ENCODE peak calls at places on chromosomes 13 and 19, in five cellular contexts. Y is left lung, X is Caco-2, D is PC-3, P is mucosa of descending colon. V is an unnamed sample.

GRCh38 chr13:27258637-27259377 is 7.4 kb downstream of the RPL21 start:
- DNase-seq in Y (no peak), X (no peak), D (no peak), P (no peak), V (no peak)

GRCh38 chr19:928471-929259 is 2.8 kb downstream of the ARID3A start:
- DNase-seq in Y (no peak), X (no peak), D (no peak), P (no peak), V (no peak)

GRCh38 chr13:47499358-47500150 is 501.5 kb downstream of the SUCLA2 start:
- DNase-seq in Y (no peak), X (no peak), D (peak), P (no peak), V (no peak)

GRCh38 chr13:107271226-107271625 is 703.3 kb upstream of the ARGLU1 start:
- DNase-seq in Y (no peak), X (no peak), D (peak), P (no peak), V (no peak)

GRCh38 chr19:5915782-5916165 is 1.7 kb downstream of the CAPS start:
- DNase-seq in Y (no peak), X (no peak), D (no peak), P (no peak), V (no peak)

GRCh38 chr13:102870677-102871415 is 25.0 kb downstream of the ERCC5 start:
- DNase-seq in Y (peak), X (peak), D (peak), P (no peak), V (no peak)

GRCh38 chr13:66200555-66200954 is 1029.6 kb downstream of the PCDH9 start:
- DNase-seq in Y (no peak), X (no peak), D (no peak), P (no peak), V (no peak)

GRCh38 chr13:107069107-107069776 is 501.3 kb upstream of the ARGLU1 start:
- DNase-seq in Y (no peak), X (peak), D (peak), P (no peak), V (no peak)

GRCh38 chr19:7788178-7788932 is 25.3 kb downstream of the CLEC4M start:
- DNase-seq in Y (no peak), X (no peak), D (no peak), P (no peak), V (no peak)

GRCh38 chr19:29308977-29309520 is 96.1 kb upstream of the UQCRFS1 start:
- DNase-seq in Y (no peak), X (no peak), D (no peak), P (no peak), V (no peak)

GRCh38 chr19:33493401-33494275 is 28.0 kb downstream of the PEPD start:
- DNase-seq in Y (peak), X (no peak), D (no peak), P (no peak), V (no peak)

GRCh38 chr13:77767413-77767812 is 69.9 kb downstream of the SLAIN1 start:
- DNase-seq in Y (no peak), X (no peak), D (no peak), P (no peak), V (no peak)

GRCh38 chr19:31253816-31254551 is 95.3 kb downstream of the TSHZ3 start:
- DNase-seq in Y (no peak), X (no peak), D (peak), P (no peak), V (no peak)

GRCh38 chr13:50248537-50249521 is 233.6 kb downstream of the KCNRG start:
- DNase-seq in Y (no peak), X (no peak), D (no peak), P (no peak), V (no peak)

GRCh38 chr19:43353606-43354304 is at the start of gene CD177:
- DNase-seq in Y (no peak), X (no peak), D (no peak), P (peak), V (no peak)

GRCh38 chr19:1274081-1274851 is 1.1 kb upstream of the FAM174C start:
- DNase-seq in Y (no peak), X (no peak), D (no peak), P (peak), V (no peak)

GRCh38 chr19:43847246-43847645 is 20.1 kb downstream of the ZNF283 start:
- DNase-seq in Y (no peak), X (no peak), D (no peak), P (no peak), V (no peak)

GRCh38 chr13:105847532-105848295 is 687.7 kb downstream of the EFNB2 start:
- DNase-seq in Y (no peak), X (no peak), D (peak), P (no peak), V (no peak)

GRCh38 chr19:3061214-3062161 is 807 bp downstream of the TLE5 start:
- DNase-seq in Y (peak), X (no peak), D (no peak), P (peak), V (no peak)

GRCh38 chr13:50244355-50244912 is 229.2 kb downstream of the KCNRG start:
- DNase-seq in Y (no peak), X (no peak), D (no peak), P (no peak), V (no peak)

GRCh38 chr13:112325941-112326645 is 50.1 kb upstream of the SPACA7 start:
- DNase-seq in Y (no peak), X (no peak), D (no peak), P (no peak), V (no peak)

GRCh38 chr13:19622189-19622588 is 11.3 kb upstream of the MPHOSPH8 start:
- DNase-seq in Y (no peak), X (no peak), D (no peak), P (no peak), V (no peak)

GRCh38 chr13:86446311-86446710 is 647.1 kb upstream of the SLITRK6 start:
- DNase-seq in Y (no peak), X (no peak), D (peak), P (no peak), V (no peak)

GRCh38 chr13:69044629-69045028 is 1063.0 kb upstream of the ATXN8OS start:
- DNase-seq in Y (no peak), X (no peak), D (no peak), P (no peak), V (no peak)

GRCh38 chr19:5621945-5622464 is 571 bp downstream of the SAFB2 start:
- DNase-seq in Y (peak), X (peak), D (peak), P (peak), V (no peak)

GRCh38 chr13:82848766-82849165 is 1033.5 kb downstream of the SLITRK1 start:
- DNase-seq in Y (no peak), X (no peak), D (no peak), P (no peak), V (no peak)

GRCh38 chr13:82850644-82851043 is 1031.6 kb downstream of the SLITRK1 start:
- DNase-seq in Y (no peak), X (no peak), D (no peak), P (no peak), V (no peak)

GRCh38 chr13:82847595-82847994 is 1034.7 kb downstream of the SLITRK1 start:
- DNase-seq in Y (no peak), X (no peak), D (peak), P (no peak), V (no peak)
- TF ChIP-seq CTCF in Y (no peak), X (no peak), D (peak), P (no peak), V (no peak)

GRCh38 chr19:46718157-46718933 is 1.4 kb upstream of the PRKD2 start:
- DNase-seq in Y (no peak), X (peak), D (no peak), P (peak), V (peak)
- H3K4me3 ChIP-seq in Y (peak), X (no peak), D (no peak), P (no peak), V (peak)

GRCh38 chr19:49349567-49349966 is 12.6 kb downstream of the TEAD2 start:
- DNase-seq in Y (no peak), X (no peak), D (no peak), P (no peak), V (no peak)

GRCh38 chr19:49347191-49347590 is 12.0 kb downstream of the CD37 start:
- DNase-seq in Y (no peak), X (no peak), D (no peak), P (no peak), V (no peak)

GRCh38 chr19:49344516-49345423 is 9.6 kb downstream of the CD37 start:
- DNase-seq in Y (peak), X (no peak), D (no peak), P (no peak), V (no peak)

GRCh38 chr19:49348305-49349188 is 13.3 kb downstream of the CD37 start:
- DNase-seq in Y (no peak), X (no peak), D (no peak), P (no peak), V (no peak)

DNA sequence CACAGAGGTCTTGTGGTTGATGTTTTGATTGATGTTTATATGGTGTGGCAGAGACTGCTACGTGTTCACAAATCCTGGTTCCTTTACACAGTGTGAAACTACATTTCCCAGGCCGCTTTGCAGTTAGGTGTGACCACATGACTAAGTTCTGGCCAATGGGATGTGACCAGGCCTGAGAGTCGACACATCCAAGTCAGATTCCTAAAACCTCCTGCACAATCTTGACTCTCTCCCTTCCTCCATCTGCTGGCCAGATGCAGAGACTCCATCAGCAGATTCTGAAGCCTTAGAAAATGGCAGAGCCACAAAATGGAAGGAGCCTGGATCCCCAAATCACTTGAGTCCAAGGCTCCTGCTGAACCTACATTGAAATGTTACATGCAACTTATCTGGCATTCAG is 12.6 kb downstream of the CD37 start:
- DNase-seq in Y (no peak), X (peak), D (peak), P (no peak), V (no peak)
- TF ChIP-seq CTCF in Y (no peak), X (peak), D (peak), P (no peak), V (peak)

GRCh38 chr19:10604460-10604980 is 17.4 kb upstream of the AP1M2 start:
- DNase-seq in Y (peak), X (no peak), D (peak), P (no peak), V (no peak)
- H3K4me3 ChIP-seq in Y (peak), X (no peak), D (no peak), P (no peak), V (peak)

DNA sequence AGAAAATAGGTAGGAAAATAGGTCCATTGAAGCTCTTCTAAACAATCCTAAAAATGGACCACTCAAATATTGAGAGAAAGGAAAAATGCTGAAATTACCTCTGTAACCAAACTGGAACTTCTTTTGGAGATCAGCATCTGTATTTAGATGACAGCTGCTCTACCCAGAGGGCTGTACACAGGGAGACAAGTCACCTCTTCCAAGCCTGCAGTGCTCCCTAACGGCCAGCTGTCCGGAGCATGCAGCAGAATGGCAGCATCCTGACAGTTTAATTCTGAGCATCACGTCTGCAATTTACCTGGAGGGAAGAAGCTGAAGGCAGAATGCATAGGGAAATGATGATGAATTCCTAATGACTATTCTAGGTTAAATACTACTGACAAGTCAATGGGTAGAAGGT is 62.8 kb upstream of the DIAPH3 start:
- DNase-seq in Y (no peak), X (peak), D (peak), P (peak), V (no peak)
- TF ChIP-seq CTCF in Y (no peak), X (peak), D (peak), P (no peak), V (peak)

GRCh38 chr19:13817018-13817614 is 21.9 kb downstream of the ZSWIM4 start:
- DNase-seq in Y (no peak), X (peak), D (no peak), P (peak), V (no peak)
- H3K4me3 ChIP-seq in Y (peak), X (peak), D (no peak), P (no peak), V (no peak)

GRCh38 chr19:19382118-19382517 is 23.4 kb upstream of the GATAD2A start:
- DNase-seq in Y (no peak), X (no peak), D (peak), P (no peak), V (no peak)
- TF ChIP-seq CTCF in Y (no peak), X (no peak), D (no peak), P (no peak), V (no peak)

GRCh38 chr19:52048604-52049493 is at the start of gene ZNF432:
- DNase-seq in Y (peak), X (peak), D (peak), P (peak), V (peak)
- H3K4me3 ChIP-seq in Y (peak), X (peak), D (peak), P (peak), V (peak)

GRCh38 chr13:84912720-84913119 is 886.5 kb downstream of the SLITRK6 start:
- DNase-seq in Y (no peak), X (no peak), D (no peak), P (no peak), V (no peak)

GRCh38 chr13:84917252-84917878 is 881.9 kb downstream of the SLITRK6 start:
- DNase-seq in Y (no peak), X (no peak), D (peak), P (no peak), V (no peak)
- TF ChIP-seq CTCF in Y (no peak), X (peak), D (peak), P (no peak), V (no peak)

DNA sequence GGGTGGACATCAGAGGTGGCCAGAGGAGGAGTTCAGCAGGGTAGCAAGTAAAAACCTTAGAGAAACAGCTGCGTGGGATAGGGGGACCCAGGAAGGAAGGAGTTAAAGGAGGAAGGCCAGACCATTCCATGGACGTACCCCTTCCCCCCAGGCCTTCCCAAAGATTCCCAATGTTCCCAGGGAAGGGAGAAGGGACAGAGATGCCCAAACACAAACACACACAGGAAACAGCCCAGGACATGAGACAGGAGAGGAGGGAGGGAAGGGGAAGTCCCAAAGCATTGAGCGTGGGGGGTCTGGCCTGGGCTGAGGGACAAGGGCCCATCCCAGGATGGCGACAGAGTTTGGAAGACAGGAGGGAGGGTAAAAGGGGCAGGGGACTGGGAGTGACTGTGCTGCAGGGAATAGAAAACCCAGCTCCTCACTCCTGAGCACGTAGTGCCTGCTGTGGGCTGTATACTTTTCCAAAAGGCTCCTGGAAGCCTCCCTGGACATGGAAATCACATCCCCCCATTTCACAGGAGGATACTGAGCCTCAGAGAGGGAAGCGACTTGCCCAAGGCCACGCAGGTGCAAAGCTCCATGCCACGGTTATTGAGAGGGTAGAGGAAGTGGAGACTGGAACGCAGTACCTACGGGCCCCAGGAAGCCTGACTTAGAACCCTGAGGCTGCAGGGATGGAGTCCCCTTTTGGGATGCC is 1.1 kb downstream of the SYDE1 start:
- DNase-seq in Y (no peak), X (no peak), D (no peak), P (no peak), V (no peak)
- H3K4me3 ChIP-seq in Y (peak), X (no peak), D (peak), P (no peak), V (no peak)

V was measured in GM12864.